ENCODE peak calls at places on chromosomes 5 and 9, in five cellular contexts. One of them, this sample, is unnamed.

GRCh38 chr9:108182950-108183381 is 672.8 kb downstream of the ACTL7B start:
- DNase-seq in GM12865: peak
- DNase-seq in NCI-H510A treated with DMSO at 0.1 percent for 48 hours: no peak
- DNase-seq in fibroblast of villous mesenchyme: no peak
- DNase-seq in mucosa of gallbladder: no peak
- DNase-seq in this sample: no peak

GRCh38 chr5:94690778-94691177 is 72.3 kb downstream of the SLF1 start:
- DNase-seq in fibroblast of villous mesenchyme: no peak
- DNase-seq in mucosa of gallbladder: no peak
- DNase-seq in NCI-H510A treated with DMSO at 0.1 percent for 48 hours: peak
- DNase-seq in GM12865: no peak
- DNase-seq in this sample: no peak

GRCh38 chr9:27387722-27388121 is 90.8 kb upstream of the EQTN start:
- DNase-seq in fibroblast of villous mesenchyme: no peak
- DNase-seq in GM12865: no peak
- DNase-seq in mucosa of gallbladder: no peak
- DNase-seq in NCI-H510A treated with DMSO at 0.1 percent for 48 hours: no peak
- DNase-seq in this sample: no peak

GRCh38 chr5:40112875-40113274 is 566.8 kb upstream of the PTGER4 start:
- DNase-seq in GM12865: no peak
- DNase-seq in NCI-H510A treated with DMSO at 0.1 percent for 48 hours: no peak
- DNase-seq in fibroblast of villous mesenchyme: no peak
- DNase-seq in mucosa of gallbladder: no peak
- DNase-seq in this sample: no peak

GRCh38 chr5:14615365-14615764 is 33.8 kb downstream of the OTULINL start:
- DNase-seq in mucosa of gallbladder: no peak
- DNase-seq in NCI-H510A treated with DMSO at 0.1 percent for 48 hours: peak
- DNase-seq in GM12865: no peak
- DNase-seq in fibroblast of villous mesenchyme: no peak
- DNase-seq in this sample: no peak

GRCh38 chr9:133800266-133800665 is 62.1 kb upstream of the SARDH start:
- DNase-seq in NCI-H510A treated with DMSO at 0.1 percent for 48 hours: no peak
- DNase-seq in fibroblast of villous mesenchyme: no peak
- DNase-seq in GM12865: no peak
- DNase-seq in mucosa of gallbladder: no peak
- DNase-seq in this sample: no peak

GRCh38 chr5:110832683-110833082 is 93.9 kb downstream of the SLC25A46 start:
- DNase-seq in fibroblast of villous mesenchyme: no peak
- DNase-seq in GM12865: peak
- DNase-seq in mucosa of gallbladder: no peak
- DNase-seq in NCI-H510A treated with DMSO at 0.1 percent for 48 hours: no peak
- DNase-seq in this sample: no peak

GRCh38 chr5:4212981-4213819 is 617.6 kb downstream of the IRX1 start:
- DNase-seq in NCI-H510A treated with DMSO at 0.1 percent for 48 hours: no peak
- DNase-seq in GM12865: no peak
- DNase-seq in fibroblast of villous mesenchyme: no peak
- DNase-seq in mucosa of gallbladder: no peak
- DNase-seq in this sample: no peak

GRCh38 chr5:119328753-119329602 is 26.8 kb upstream of the TNFAIP8 start:
- DNase-seq in fibroblast of villous mesenchyme: peak
- DNase-seq in GM12865: no peak
- DNase-seq in mucosa of gallbladder: no peak
- DNase-seq in NCI-H510A treated with DMSO at 0.1 percent for 48 hours: no peak
- DNase-seq in this sample: no peak